ENCODE peak calls at places on chromosome 20, in eight cellular contexts. Y is activated CD4-positive, CD25-positive, alpha-beta regulatory T cell; M is cardiac fibroblast; E is retinal pigment epithelial cell; C is activated naive CD4-positive, alpha-beta T cell; G is osteocyte; W is hypothalamus; Z is left ventricle myocardium inferior. X is an unnamed sample.
A peak's percentile ranks its signal among the peaks of the same experiment; 100 is the strongest.

GRCh38 chr20:35702824-35703695 is 3.9 kb downstream of the ROMO1 start:
- DNase-seq in Y (no peak), M (no peak), E (no peak), C (no peak), G (no peak), W (no peak), Z (no peak), X (no peak)

GRCh38 chr20:37336369-37337207 is 9.4 kb upstream of the SRC start:
- DNase-seq in Y (no peak), M (peak; percentile 39), E (no peak), C (peak; percentile 13), G (no peak), W (no peak), Z (peak; percentile 70), X (no peak)

GRCh38 chr20:11919571-11919970 is 1.9 kb downstream of the BTBD3 start:
- DNase-seq in Y (no peak), M (no peak), E (no peak), C (no peak), G (no peak), W (no peak), Z (no peak), X (no peak)

GRCh38 chr20:57748601-57749130 is 38.9 kb upstream of the PMEPA1 start:
- DNase-seq in Y (no peak), M (peak; percentile 66), E (peak; percentile 80), C (peak; percentile 27), G (peak; percentile 97), W (peak; percentile 34), Z (peak; percentile 84), X (no peak)

GRCh38 chr20:4014031-4014474 is 1.3 kb downstream of the RNF24 start:
- DNase-seq in Y (no peak), M (peak; percentile 89), E (peak; percentile 52), C (no peak), G (no peak), W (no peak), Z (no peak), X (peak; percentile 86)

GRCh38 chr20:38023181-38024085 is 9.8 kb downstream of the TTI1 start:
- DNase-seq in Y (no peak), M (peak; percentile 76), E (no peak), C (no peak), G (no peak), W (no peak), Z (no peak), X (peak; percentile 88)

GRCh38 chr20:15155848-15156401 is 818.5 kb upstream of the FLRT3 start:
- DNase-seq in Y (no peak), M (no peak), E (no peak), C (no peak), G (no peak), W (no peak), Z (no peak), X (no peak)

GRCh38 chr20:5480824-5481600 is 164.3 kb upstream of the PROKR2 start:
- DNase-seq in Y (no peak), M (no peak), E (no peak), C (no peak), G (no peak), W (no peak), Z (no peak), X (no peak)

GRCh38 chr20:25356294-25356933 is 34.2 kb downstream of the ABHD12 start:
- DNase-seq in Y (no peak), M (no peak), E (no peak), C (no peak), G (peak; percentile 66), W (no peak), Z (no peak), X (no peak)

GRCh38 chr20:14477125-14477524 is 139.7 kb upstream of the FLRT3 start:
- DNase-seq in Y (no peak), M (peak; percentile 60), E (no peak), C (no peak), G (no peak), W (no peak), Z (no peak), X (peak; percentile 87)

GRCh38 chr20:5991623-5992441 is 41.4 kb downstream of the MCM8 start:
- DNase-seq in Y (no peak), M (peak; percentile 55), E (no peak), C (no peak), G (no peak), W (no peak), Z (no peak), X (peak; percentile 8)

GRCh38 chr20:15857131-15857784 is 716.0 kb downstream of the KIF16B start:
- DNase-seq in Y (no peak), M (no peak), E (no peak), C (no peak), G (no peak), W (no peak), Z (no peak), X (no peak)

GRCh38 chr20:5100684-5101347 is 18.9 kb downstream of the PCNA start:
- DNase-seq in Y (peak; percentile 54), M (peak; percentile 80), E (no peak), C (peak; percentile 70), G (peak; percentile 88), W (peak; percentile 40), Z (peak; percentile 76), X (peak; percentile 61)

GRCh38 chr20:3115190-3116107 is 30.9 kb upstream of the AVP start:
- DNase-seq in Y (no peak), M (peak; percentile 70), E (peak; percentile 5), C (no peak), G (no peak), W (no peak), Z (no peak), X (peak; percentile 44)

GRCh38 chr20:36919715-36920333 is 31.7 kb downstream of the SAMHD1 start:
- DNase-seq in Y (no peak), M (peak; percentile 82), E (peak; percentile 10), C (no peak), G (no peak), W (no peak), Z (no peak), X (peak; percentile 68)

GRCh38 chr20:21900431-21900830 is 195.0 kb downstream of the PAX1 start:
- DNase-seq in Y (no peak), M (no peak), E (no peak), C (no peak), G (no peak), W (no peak), Z (no peak), X (no peak)

GRCh38 chr20:8132632-8133587 is 844 bp downstream of the PLCB1 start:
- DNase-seq in Y (no peak), M (peak; percentile 53), E (no peak), C (no peak), G (peak; percentile 84), W (no peak), Z (peak; percentile 28), X (no peak)

GRCh38 chr20:34586488-34587163 is 28.1 kb downstream of the MAP1LC3A start:
- DNase-seq in Y (no peak), M (no peak), E (no peak), C (no peak), G (peak; percentile 36), W (no peak), Z (no peak), X (no peak)

GRCh38 chr20:63106108-63106764 is 99.5 kb upstream of the BHLHE23 start:
- DNase-seq in Y (no peak), M (peak; percentile 51), E (no peak), C (no peak), G (no peak), W (no peak), Z (peak; percentile 26), X (no peak)

GRCh38 chr20:35828434-35828833 is 56.6 kb downstream of the PHF20 start:
- DNase-seq in Y (no peak), M (no peak), E (no peak), C (no peak), G (no peak), W (no peak), Z (peak; percentile 71), X (no peak)

GRCh38 chr20:64080013-64080812 is at the start of gene OPRL1:
- DNase-seq in Y (no peak), M (no peak), E (no peak), C (peak; percentile 39), G (no peak), W (no peak), Z (no peak), X (peak; percentile 9)

GRCh38 chr20:21145424-21145823 is 19.5 kb downstream of the KIZ start:
- DNase-seq in Y (no peak), M (no peak), E (no peak), C (no peak), G (no peak), W (no peak), Z (no peak), X (no peak)

GRCh38 chr20:61949363-61949713 is 116.3 kb downstream of the TAF4 start:
- DNase-seq in Y (no peak), M (no peak), E (no peak), C (no peak), G (peak; percentile 59), W (no peak), Z (no peak), X (no peak)

GRCh38 chr20:51420111-51420510 is 122.4 kb downstream of the NFATC2 start:
- DNase-seq in Y (no peak), M (peak; percentile 62), E (no peak), C (no peak), G (no peak), W (no peak), Z (no peak), X (no peak)

GRCh38 chr20:8062781-8063180 is 43.2 kb upstream of the TMX4 start:
- DNase-seq in Y (no peak), M (no peak), E (no peak), C (no peak), G (no peak), W (no peak), Z (no peak), X (no peak)

GRCh38 chr20:50274570-50275430 is 84.2 kb downstream of the CEBPB start:
- DNase-seq in Y (no peak), M (no peak), E (no peak), C (no peak), G (no peak), W (peak; percentile 13), Z (peak; percentile 74), X (no peak)

GRCh38 chr20:33561981-33562601 is 72.2 kb downstream of the CBFA2T2 start:
- DNase-seq in Y (no peak), M (peak; percentile 92), E (peak; percentile 58), C (no peak), G (no peak), W (no peak), Z (peak; percentile 65), X (peak; percentile 90)

GRCh38 chr20:22561965-22562581 is 22.3 kb downstream of the FOXA2 start:
- DNase-seq in Y (no peak), M (no peak), E (no peak), C (no peak), G (no peak), W (no peak), Z (no peak), X (no peak)

GRCh38 chr20:57449398-57450354 is 58.5 kb downstream of the RBM38 start:
- DNase-seq in Y (no peak), M (no peak), E (no peak), C (no peak), G (no peak), W (no peak), Z (no peak), X (no peak)

GRCh38 chr20:41276317-41276751 is 41.2 kb downstream of the ZHX3 start:
- DNase-seq in Y (no peak), M (no peak), E (no peak), C (no peak), G (no peak), W (no peak), Z (no peak), X (no peak)

GRCh38 chr20:13648872-13649271 is 10.1 kb upstream of the TASP1 start:
- DNase-seq in Y (no peak), M (no peak), E (no peak), C (no peak), G (no peak), W (no peak), Z (no peak), X (no peak)

GRCh38 chr20:235891-236290 is 8.8 kb downstream of the DEFB129 start:
- DNase-seq in Y (no peak), M (peak; percentile 5), E (no peak), C (no peak), G (no peak), W (no peak), Z (no peak), X (peak; percentile 34)

GRCh38 chr20:54340206-54340605 is 132.3 kb downstream of the PFDN4 start:
- DNase-seq in Y (no peak), M (peak; percentile 13), E (no peak), C (no peak), G (no peak), W (no peak), Z (no peak), X (no peak)

GRCh38 chr20:46030290-46031013 is 1.4 kb downstream of the SLC12A5 start:
- DNase-seq in Y (no peak), M (no peak), E (no peak), C (no peak), G (no peak), W (no peak), Z (no peak), X (no peak)

X was measured in HCEC 1CT.